ENCODE peak calls at places on chromosomes 5 and 9, in four cellular contexts. One of them, this sample, is unnamed.

GRCh38 chr5:62477801-62478200 is 65.2 kb downstream of the IPO11 start:
- DNase-seq in tibial nerve: no peak
- DNase-seq in CD4-positive, alpha-beta T cell: no peak
- DNase-seq in hepatocyte: no peak
- DNase-seq in this sample: no peak

GRCh38 chr9:38388283-38389223 is 3.9 kb upstream of the ALDH1B1 start:
- DNase-seq in CD4-positive, alpha-beta T cell: no peak
- DNase-seq in tibial nerve: no peak
- DNase-seq in hepatocyte: no peak
- DNase-seq in this sample: no peak

GRCh38 chr5:167217097-167217743 is 1074.2 kb upstream of the WWC1 start:
- DNase-seq in tibial nerve: no peak
- DNase-seq in CD4-positive, alpha-beta T cell: no peak
- DNase-seq in hepatocyte: no peak
- DNase-seq in this sample: no peak

GRCh38 chr9:127598839-127599549 is 13.1 kb upstream of the STXBP1 start:
- DNase-seq in tibial nerve: no peak
- DNase-seq in CD4-positive, alpha-beta T cell: no peak
- DNase-seq in hepatocyte: no peak
- DNase-seq in this sample: no peak

GRCh38 chr5:158739941-158740340 is 359.8 kb downstream of the EBF1 start:
- DNase-seq in CD4-positive, alpha-beta T cell: no peak
- DNase-seq in hepatocyte: peak; percentile 16
- DNase-seq in tibial nerve: no peak
- DNase-seq in this sample: no peak

GRCh38 chr5:69261034-69261433 is 26.3 kb downstream of the CDK7 start:
- DNase-seq in tibial nerve: no peak
- DNase-seq in hepatocyte: no peak
- DNase-seq in CD4-positive, alpha-beta T cell: no peak
- DNase-seq in this sample: no peak

GRCh38 chr5:149938272-149938671 is 6.3 kb downstream of the PDE6A start:
- DNase-seq in hepatocyte: no peak
- DNase-seq in CD4-positive, alpha-beta T cell: no peak
- DNase-seq in tibial nerve: no peak
- DNase-seq in this sample: peak; percentile 32

GRCh38 chr9:116480700-116481099 is 206.4 kb upstream of the TRIM32 start:
- DNase-seq in hepatocyte: no peak
- DNase-seq in tibial nerve: no peak
- DNase-seq in CD4-positive, alpha-beta T cell: no peak
- DNase-seq in this sample: no peak

GRCh38 chr5:146947181-146947941 is 68.8 kb upstream of the PPP2R2B start:
- DNase-seq in tibial nerve: no peak
- DNase-seq in CD4-positive, alpha-beta T cell: no peak
- DNase-seq in hepatocyte: peak; percentile 37
- DNase-seq in this sample: no peak

GRCh38 chr9:93814561-93814960 is 140.6 kb downstream of the BARX1 start:
- DNase-seq in tibial nerve: no peak
- DNase-seq in CD4-positive, alpha-beta T cell: peak; percentile 20
- DNase-seq in hepatocyte: no peak
- DNase-seq in this sample: no peak

GRCh38 chr5:139638736-139639618 is 9.2 kb upstream of the CXXC5 start:
- DNase-seq in hepatocyte: peak; percentile 6
- DNase-seq in CD4-positive, alpha-beta T cell: peak; percentile 30
- DNase-seq in tibial nerve: no peak
- DNase-seq in this sample: no peak

GRCh38 chr5:112483704-112484103 is 64.6 kb upstream of the EPB41L4A start:
- DNase-seq in hepatocyte: no peak
- DNase-seq in CD4-positive, alpha-beta T cell: no peak
- DNase-seq in tibial nerve: no peak
- DNase-seq in this sample: no peak

GRCh38 chr9:3751125-3751758 is 225.4 kb upstream of the RFX3 start:
- DNase-seq in hepatocyte: no peak
- DNase-seq in CD4-positive, alpha-beta T cell: no peak
- DNase-seq in tibial nerve: no peak
- DNase-seq in this sample: peak; percentile 61

GRCh38 chr5:127556609-127557348 is 39.3 kb downstream of the PRRC1 start:
- DNase-seq in CD4-positive, alpha-beta T cell: no peak
- DNase-seq in hepatocyte: no peak
- DNase-seq in tibial nerve: no peak
- DNase-seq in this sample: no peak

GRCh38 chr9:134919316-134919715 is 1.6 kb upstream of the FCN1 start:
- DNase-seq in CD4-positive, alpha-beta T cell: peak; percentile 2
- DNase-seq in tibial nerve: no peak
- DNase-seq in hepatocyte: no peak
- DNase-seq in this sample: no peak

GRCh38 chr5:72555871-72556270 is 48.7 kb upstream of the ZNF366 start:
- DNase-seq in tibial nerve: no peak
- DNase-seq in hepatocyte: peak; percentile 19
- DNase-seq in CD4-positive, alpha-beta T cell: no peak
- DNase-seq in this sample: no peak

GRCh38 chr5:150249744-150250143 is 39.8 kb downstream of the CAMK2A start:
- DNase-seq in tibial nerve: no peak
- DNase-seq in CD4-positive, alpha-beta T cell: no peak
- DNase-seq in hepatocyte: no peak
- DNase-seq in this sample: no peak

GRCh38 chr9:109767404-109767803 is 12.6 kb upstream of the PALM2AKAP2 start:
- DNase-seq in CD4-positive, alpha-beta T cell: no peak
- DNase-seq in tibial nerve: no peak
- DNase-seq in hepatocyte: no peak
- DNase-seq in this sample: no peak

GRCh38 chr9:37515620-37516258 is 30.0 kb downstream of the POLR1E start:
- DNase-seq in CD4-positive, alpha-beta T cell: no peak
- DNase-seq in tibial nerve: no peak
- DNase-seq in hepatocyte: no peak
- DNase-seq in this sample: no peak

GRCh38 chr5:125154321-125154811 is 407.9 kb upstream of the ZNF608 start:
- DNase-seq in hepatocyte: no peak
- DNase-seq in CD4-positive, alpha-beta T cell: no peak
- DNase-seq in tibial nerve: no peak
- DNase-seq in this sample: no peak

GRCh38 chr5:42396111-42396510 is 27.1 kb upstream of the GHR start:
- DNase-seq in tibial nerve: no peak
- DNase-seq in CD4-positive, alpha-beta T cell: no peak
- DNase-seq in hepatocyte: no peak
- DNase-seq in this sample: no peak

GRCh38 chr5:111124793-111125192 is 32.6 kb downstream of the WDR36 start:
- DNase-seq in hepatocyte: no peak
- DNase-seq in tibial nerve: no peak
- DNase-seq in CD4-positive, alpha-beta T cell: no peak
- DNase-seq in this sample: no peak

GRCh38 chr5:60738461-60738860 is 38.5 kb upstream of the DEPDC1B start:
- DNase-seq in hepatocyte: no peak
- DNase-seq in CD4-positive, alpha-beta T cell: no peak
- DNase-seq in tibial nerve: no peak
- DNase-seq in this sample: no peak

GRCh38 chr5:85760519-85760918 is 857.2 kb upstream of the COX7C start:
- DNase-seq in hepatocyte: no peak
- DNase-seq in CD4-positive, alpha-beta T cell: no peak
- DNase-seq in tibial nerve: no peak
- DNase-seq in this sample: no peak

GRCh38 chr5:113264061-113264460 is 170.7 kb downstream of the TSSK1B start:
- DNase-seq in tibial nerve: no peak
- DNase-seq in hepatocyte: peak; percentile 19
- DNase-seq in CD4-positive, alpha-beta T cell: no peak
- DNase-seq in this sample: no peak

GRCh38 chr9:125409637-125410521 is 148.3 kb downstream of the GAPVD1 start:
- DNase-seq in hepatocyte: no peak
- DNase-seq in CD4-positive, alpha-beta T cell: no peak
- DNase-seq in tibial nerve: no peak
- DNase-seq in this sample: no peak

GRCh38 chr9:517993-518392 is 303.3 kb downstream of the DOCK8 start:
- DNase-seq in hepatocyte: peak; percentile 44
- DNase-seq in tibial nerve: no peak
- DNase-seq in CD4-positive, alpha-beta T cell: no peak
- DNase-seq in this sample: no peak

GRCh38 chr9:20636883-20637440 is 14.7 kb upstream of the MLLT3 start:
- DNase-seq in tibial nerve: no peak
- DNase-seq in hepatocyte: peak; percentile 40
- DNase-seq in CD4-positive, alpha-beta T cell: no peak
- DNase-seq in this sample: no peak

GRCh38 chr5:72270037-72270436 is 50.0 kb downstream of the MRPS27 start:
- DNase-seq in CD4-positive, alpha-beta T cell: no peak
- DNase-seq in hepatocyte: no peak
- DNase-seq in tibial nerve: no peak
- DNase-seq in this sample: no peak

GRCh38 chr9:23717505-23717904 is 108.5 kb downstream of the ELAVL2 start:
- DNase-seq in CD4-positive, alpha-beta T cell: no peak
- DNase-seq in tibial nerve: no peak
- DNase-seq in hepatocyte: no peak
- DNase-seq in this sample: no peak

GRCh38 chr5:128081111-128081865 is 2.3 kb upstream of the SLC12A2 start:
- DNase-seq in tibial nerve: no peak
- DNase-seq in CD4-positive, alpha-beta T cell: no peak
- DNase-seq in hepatocyte: no peak
- DNase-seq in this sample: no peak

GRCh38 chr9:37037744-37038640 is 3.9 kb upstream of the PAX5 start:
- DNase-seq in tibial nerve: no peak
- DNase-seq in CD4-positive, alpha-beta T cell: no peak
- DNase-seq in hepatocyte: peak; percentile 23
- DNase-seq in this sample: no peak

GRCh38 chr9:97527626-97528528 is 26.4 kb downstream of the TMOD1 start:
- DNase-seq in tibial nerve: no peak
- DNase-seq in CD4-positive, alpha-beta T cell: no peak
- DNase-seq in hepatocyte: no peak
- DNase-seq in this sample: peak; percentile 68

GRCh38 chr5:81779125-81779934 is 28.4 kb upstream of the SSBP2 start:
- DNase-seq in hepatocyte: no peak
- DNase-seq in tibial nerve: peak; percentile 47
- DNase-seq in CD4-positive, alpha-beta T cell: peak; percentile 53
- DNase-seq in this sample: peak; percentile 83

GRCh38 chr5:132828846-132829494 is 1.5 kb downstream of the SHROOM1 start:
- DNase-seq in hepatocyte: no peak
- DNase-seq in tibial nerve: no peak
- DNase-seq in CD4-positive, alpha-beta T cell: no peak
- DNase-seq in this sample: peak; percentile 61

GRCh38 chr9:109182550-109182939 is 15.5 kb upstream of the FRRS1L start:
- DNase-seq in hepatocyte: no peak
- DNase-seq in CD4-positive, alpha-beta T cell: no peak
- DNase-seq in tibial nerve: no peak
- DNase-seq in this sample: no peak

DNA sequence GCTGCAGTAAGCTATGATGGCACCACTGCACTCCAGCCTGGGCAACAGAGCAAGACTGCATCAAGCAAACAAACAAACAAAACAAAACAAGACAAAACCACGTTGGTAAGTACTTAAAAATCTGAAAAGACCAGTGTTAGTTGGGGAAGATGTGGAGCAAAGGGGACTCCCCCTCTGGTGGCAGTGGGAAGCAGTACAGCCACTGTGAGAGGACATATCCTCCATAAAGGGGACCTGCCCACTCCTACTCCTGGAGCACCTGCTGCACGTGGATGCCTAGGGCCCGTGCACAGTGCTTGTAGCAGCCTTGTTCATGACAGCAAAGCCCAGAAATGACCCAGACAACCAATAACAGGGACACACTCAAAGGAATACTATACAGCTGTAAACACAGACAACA is 17.0 kb upstream of the IPPK start:
- DNase-seq in tibial nerve: no peak
- DNase-seq in hepatocyte: no peak
- DNase-seq in CD4-positive, alpha-beta T cell: no peak
- DNase-seq in this sample: no peak
- TF ChIP-seq CTCF in tibial nerve: no peak
- TF ChIP-seq CTCF in hepatocyte: no peak
- TF ChIP-seq CTCF in CD4-positive, alpha-beta T cell: no peak
- TF ChIP-seq CTCF in this sample: no peak

GRCh38 chr9:33128570-33128969 is 38.6 kb downstream of the B4GALT1 start:
- DNase-seq in CD4-positive, alpha-beta T cell: no peak
- DNase-seq in tibial nerve: no peak
- DNase-seq in hepatocyte: no peak
- DNase-seq in this sample: no peak

GRCh38 chr9:33129251-33129885 is 37.8 kb downstream of the B4GALT1 start:
- DNase-seq in CD4-positive, alpha-beta T cell: no peak
- DNase-seq in hepatocyte: no peak
- DNase-seq in tibial nerve: no peak
- DNase-seq in this sample: no peak

GRCh38 chr9:33129886-33130284 is 37.3 kb downstream of the B4GALT1 start:
- DNase-seq in CD4-positive, alpha-beta T cell: no peak
- DNase-seq in tibial nerve: no peak
- DNase-seq in hepatocyte: peak; percentile 22
- DNase-seq in this sample: no peak

GRCh38 chr9:33125871-33126822 is 41.0 kb downstream of the B4GALT1 start:
- DNase-seq in CD4-positive, alpha-beta T cell: no peak
- DNase-seq in hepatocyte: peak; percentile 48
- DNase-seq in tibial nerve: no peak
- DNase-seq in this sample: no peak

DNA sequence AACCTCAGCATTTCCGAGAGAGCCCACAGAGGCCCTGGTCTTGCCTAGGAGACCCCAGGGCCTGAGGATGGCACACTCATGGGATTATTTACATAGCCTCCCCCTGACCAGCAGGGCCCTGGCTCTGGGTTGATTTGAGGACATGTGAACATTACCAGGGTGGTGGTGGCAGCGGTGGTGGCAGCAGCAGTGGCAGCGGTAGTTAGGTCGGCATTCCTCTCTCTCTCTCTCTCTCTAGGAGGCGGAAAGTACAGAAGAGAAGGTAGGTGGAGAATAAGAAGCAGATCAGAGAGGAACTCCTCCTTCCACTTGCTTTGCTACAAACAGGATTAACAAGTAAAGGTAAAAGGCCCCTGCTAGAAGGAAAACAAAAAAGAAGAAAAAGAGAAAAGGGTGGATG is 39.3 kb downstream of the B4GALT1 start:
- DNase-seq in tibial nerve: no peak
- DNase-seq in hepatocyte: no peak
- DNase-seq in CD4-positive, alpha-beta T cell: no peak
- DNase-seq in this sample: no peak
- TF ChIP-seq CTCF in tibial nerve: no peak
- TF ChIP-seq CTCF in hepatocyte: no peak
- TF ChIP-seq CTCF in CD4-positive, alpha-beta T cell: no peak
- TF ChIP-seq CTCF in this sample: no peak

GRCh38 chr5:102999191-102999590 is 120.7 kb downstream of the GIN1 start:
- DNase-seq in CD4-positive, alpha-beta T cell: no peak
- DNase-seq in tibial nerve: no peak
- DNase-seq in hepatocyte: no peak
- DNase-seq in this sample: no peak

GRCh38 chr5:103000089-103000488 is 119.8 kb downstream of the GIN1 start:
- DNase-seq in hepatocyte: no peak
- DNase-seq in tibial nerve: no peak
- DNase-seq in CD4-positive, alpha-beta T cell: no peak
- DNase-seq in this sample: no peak

DNA sequence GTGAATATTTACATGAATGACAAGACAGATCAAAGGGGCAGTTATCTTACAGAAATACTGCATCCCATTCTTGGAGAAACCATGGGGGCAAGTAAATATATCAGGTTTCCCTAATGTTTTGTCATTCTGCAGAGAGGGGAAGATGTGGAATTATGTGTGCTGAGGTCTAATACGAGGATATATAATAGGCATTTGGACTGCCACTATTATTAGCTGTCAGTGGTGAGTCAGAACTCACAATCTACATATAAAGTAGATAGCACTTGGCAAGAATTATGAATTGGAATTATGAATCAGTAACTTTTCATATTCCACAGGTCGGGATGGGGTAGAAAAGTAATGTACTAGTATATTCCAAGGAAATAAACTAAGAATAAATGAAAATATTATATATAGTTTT is 121.7 kb downstream of the GIN1 start:
- DNase-seq in CD4-positive, alpha-beta T cell: no peak
- DNase-seq in tibial nerve: no peak
- DNase-seq in hepatocyte: no peak
- DNase-seq in this sample: no peak
- TF ChIP-seq CTCF in CD4-positive, alpha-beta T cell: no peak
- TF ChIP-seq CTCF in tibial nerve: no peak
- TF ChIP-seq CTCF in hepatocyte: no peak
- TF ChIP-seq CTCF in this sample: no peak

GRCh38 chr5:80346055-80346454 is 26.3 kb downstream of the SPZ1 start:
- DNase-seq in CD4-positive, alpha-beta T cell: peak; percentile 42
- DNase-seq in hepatocyte: peak; percentile 47
- DNase-seq in tibial nerve: no peak
- DNase-seq in this sample: peak; percentile 43
- TF ChIP-seq CTCF in CD4-positive, alpha-beta T cell: peak; percentile 51
- TF ChIP-seq CTCF in hepatocyte: peak; percentile 47
- TF ChIP-seq CTCF in tibial nerve: peak; percentile 9
- TF ChIP-seq CTCF in this sample: no peak

This sample was measured in thyroid gland.